ENCODE peak calls at places on chromosomes 5 and 9, in ten cellular contexts. One of them, this sample, is unnamed.

GRCh38 chr9:89185980-89186379 is 7.4 kb upstream of the SHC3 start:
- DNase-seq in fibroblast of the aortic adventitia: peak
- DNase-seq in HCT116: no peak
- DNase-seq in cardiac fibroblast: peak
- DNase-seq in activated naive CD4-positive, alpha-beta T cell treated with anti-CD3 and anti-CD28 coated beads, Interleukin-2, amount 10 ng/mL, durations not matched to agents 7 days and 5 days: no peak
- DNase-seq in Caki2: peak
- DNase-seq in spleen: no peak
- DNase-seq in activated CD8-positive, alpha-beta memory T cell treated with anti-CD3 and anti-CD28 coated beads for 24 hours: no peak
- DNase-seq in neuronal stem cell: peak
- DNase-seq in NAMALWA: no peak
- DNase-seq in this sample: no peak

GRCh38 chr9:110807956-110808598 is 139.5 kb downstream of the MUSK start:
- DNase-seq in spleen: no peak
- DNase-seq in HCT116: no peak
- DNase-seq in activated naive CD4-positive, alpha-beta T cell treated with anti-CD3 and anti-CD28 coated beads, Interleukin-2, amount 10 ng/mL, durations not matched to agents 7 days and 5 days: no peak
- DNase-seq in cardiac fibroblast: no peak
- DNase-seq in neuronal stem cell: no peak
- DNase-seq in Caki2: no peak
- DNase-seq in activated CD8-positive, alpha-beta memory T cell treated with anti-CD3 and anti-CD28 coated beads for 24 hours: no peak
- DNase-seq in fibroblast of the aortic adventitia: no peak
- DNase-seq in NAMALWA: no peak
- DNase-seq in this sample: no peak

GRCh38 chr9:131875828-131876485 is 136.1 kb upstream of the RAPGEF1 start:
- DNase-seq in HCT116: no peak
- DNase-seq in fibroblast of the aortic adventitia: peak
- DNase-seq in cardiac fibroblast: peak
- DNase-seq in spleen: peak
- DNase-seq in activated CD8-positive, alpha-beta memory T cell treated with anti-CD3 and anti-CD28 coated beads for 24 hours: no peak
- DNase-seq in activated naive CD4-positive, alpha-beta T cell treated with anti-CD3 and anti-CD28 coated beads, Interleukin-2, amount 10 ng/mL, durations not matched to agents 7 days and 5 days: peak
- DNase-seq in NAMALWA: no peak
- DNase-seq in neuronal stem cell: no peak
- DNase-seq in Caki2: no peak
- DNase-seq in this sample: no peak

GRCh38 chr9:137148242-137148641 is 9.3 kb downstream of the GRIN1 start:
- DNase-seq in activated naive CD4-positive, alpha-beta T cell treated with anti-CD3 and anti-CD28 coated beads, Interleukin-2, amount 10 ng/mL, durations not matched to agents 7 days and 5 days: no peak
- DNase-seq in spleen: no peak
- DNase-seq in HCT116: no peak
- DNase-seq in NAMALWA: no peak
- DNase-seq in neuronal stem cell: no peak
- DNase-seq in Caki2: no peak
- DNase-seq in fibroblast of the aortic adventitia: no peak
- DNase-seq in activated CD8-positive, alpha-beta memory T cell treated with anti-CD3 and anti-CD28 coated beads for 24 hours: no peak
- DNase-seq in cardiac fibroblast: no peak
- DNase-seq in this sample: peak

GRCh38 chr9:18250051-18250450 is 223.9 kb upstream of the ADAMTSL1 start:
- DNase-seq in activated CD8-positive, alpha-beta memory T cell treated with anti-CD3 and anti-CD28 coated beads for 24 hours: no peak
- DNase-seq in fibroblast of the aortic adventitia: no peak
- DNase-seq in Caki2: no peak
- DNase-seq in NAMALWA: no peak
- DNase-seq in activated naive CD4-positive, alpha-beta T cell treated with anti-CD3 and anti-CD28 coated beads, Interleukin-2, amount 10 ng/mL, durations not matched to agents 7 days and 5 days: no peak
- DNase-seq in HCT116: no peak
- DNase-seq in cardiac fibroblast: no peak
- DNase-seq in neuronal stem cell: no peak
- DNase-seq in spleen: no peak
- DNase-seq in this sample: no peak

GRCh38 chr9:135348076-135348787 is 131.3 kb upstream of the PPP1R26 start:
- DNase-seq in activated CD8-positive, alpha-beta memory T cell treated with anti-CD3 and anti-CD28 coated beads for 24 hours: no peak
- DNase-seq in activated naive CD4-positive, alpha-beta T cell treated with anti-CD3 and anti-CD28 coated beads, Interleukin-2, amount 10 ng/mL, durations not matched to agents 7 days and 5 days: no peak
- DNase-seq in neuronal stem cell: no peak
- DNase-seq in NAMALWA: no peak
- DNase-seq in fibroblast of the aortic adventitia: no peak
- DNase-seq in spleen: no peak
- DNase-seq in HCT116: no peak
- DNase-seq in Caki2: no peak
- DNase-seq in cardiac fibroblast: no peak
- DNase-seq in this sample: no peak

GRCh38 chr5:126054593-126055347 is 368.4 kb upstream of the GRAMD2B start:
- DNase-seq in HCT116: no peak
- DNase-seq in activated CD8-positive, alpha-beta memory T cell treated with anti-CD3 and anti-CD28 coated beads for 24 hours: no peak
- DNase-seq in spleen: no peak
- DNase-seq in neuronal stem cell: no peak
- DNase-seq in NAMALWA: no peak
- DNase-seq in activated naive CD4-positive, alpha-beta T cell treated with anti-CD3 and anti-CD28 coated beads, Interleukin-2, amount 10 ng/mL, durations not matched to agents 7 days and 5 days: no peak
- DNase-seq in fibroblast of the aortic adventitia: no peak
- DNase-seq in cardiac fibroblast: no peak
- DNase-seq in Caki2: peak
- DNase-seq in this sample: no peak

GRCh38 chr9:89802809-89803355 is 198.1 kb downstream of the GADD45G start:
- DNase-seq in NAMALWA: no peak
- DNase-seq in activated naive CD4-positive, alpha-beta T cell treated with anti-CD3 and anti-CD28 coated beads, Interleukin-2, amount 10 ng/mL, durations not matched to agents 7 days and 5 days: no peak
- DNase-seq in neuronal stem cell: no peak
- DNase-seq in cardiac fibroblast: no peak
- DNase-seq in Caki2: no peak
- DNase-seq in fibroblast of the aortic adventitia: peak
- DNase-seq in activated CD8-positive, alpha-beta memory T cell treated with anti-CD3 and anti-CD28 coated beads for 24 hours: no peak
- DNase-seq in spleen: no peak
- DNase-seq in HCT116: peak
- DNase-seq in this sample: no peak